ENCODE peak calls at places on chromosomes 16 and 17, in ten cellular contexts. M, P, U, V, W, I, H, L, G and Q are unnamed samples.

GRCh38 chr17:80773243-80773991 is 218.2 kb upstream of the CHMP6 start:
- DNase-seq in L (no peak), H (no peak), U (peak), M (no peak), G (no peak), I (no peak), V (peak), W (peak), P (no peak), Q (no peak)

GRCh38 chr16:3087836-3088235 is 11.3 kb downstream of the ZSCAN10 start:
- DNase-seq in I (no peak), P (no peak), W (no peak), U (no peak), V (no peak), G (no peak), M (no peak), L (no peak), H (no peak), Q (no peak)

GRCh38 chr16:75193265-75193650 is 13.7 kb downstream of the CTRB2 start:
- DNase-seq in M (no peak), L (no peak), I (no peak), H (no peak), P (no peak), G (no peak), U (no peak), V (no peak), W (no peak), Q (no peak)

GRCh38 chr17:82121660-82122629 is 23.9 kb upstream of the FASN start:
- DNase-seq in V (no peak), P (no peak), G (no peak), W (no peak), M (no peak), H (no peak), I (no peak), U (no peak), L (no peak), Q (no peak)

GRCh38 chr16:12178251-12178990 is 201.9 kb downstream of the SNX29 start:
- DNase-seq in P (no peak), G (peak), M (no peak), L (peak), V (peak), I (no peak), H (no peak), U (no peak), W (no peak), Q (no peak)

GRCh38 chr16:426115-426905 is 861 bp downstream of the RAB11FIP3 start:
- DNase-seq in M (no peak), V (no peak), W (no peak), I (peak), H (no peak), L (peak), G (no peak), U (no peak), P (no peak), Q (no peak)

GRCh38 chr16:67942200-67942509 is 1.8 kb downstream of the LCAT start:
- DNase-seq in V (no peak), I (no peak), U (no peak), G (peak), H (no peak), P (no peak), L (no peak), M (no peak), W (no peak), Q (no peak)

GRCh38 chr17:76675648-76676047 is 32.1 kb upstream of the ST6GALNAC1 start:
- DNase-seq in V (no peak), W (no peak), L (no peak), U (no peak), I (no peak), H (no peak), G (no peak), P (no peak), M (no peak), Q (no peak)

GRCh38 chr16:27258241-27258734 is 10.3 kb downstream of the NSMCE1 start:
- DNase-seq in I (no peak), W (no peak), V (no peak), G (peak), U (no peak), M (peak), L (no peak), H (no peak), P (no peak), Q (no peak)

DNA sequence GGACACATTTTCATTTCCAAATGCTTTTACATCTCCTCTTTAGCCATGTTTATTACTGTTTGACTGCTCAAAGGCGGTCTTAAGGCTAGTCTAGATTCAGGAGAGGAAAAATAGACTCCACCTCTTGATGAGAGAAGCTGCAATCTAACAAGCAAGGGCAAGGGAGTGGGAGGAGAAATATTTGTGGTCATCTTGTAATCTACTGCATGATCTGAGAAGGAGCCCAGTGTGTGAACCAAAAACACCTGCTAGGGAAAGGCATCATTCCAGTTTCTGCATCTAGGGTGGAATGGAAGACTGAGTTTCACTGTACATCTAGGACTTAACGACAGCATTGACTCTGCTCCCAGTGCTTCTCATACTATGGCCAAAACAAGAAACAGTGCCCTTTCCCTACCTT is 232.2 kb upstream of the HS3ST3A1 start:
- DNase-seq in W (no peak), G (no peak), L (no peak), P (no peak), H (no peak), U (no peak), M (no peak), V (no peak), I (no peak), Q (no peak)
- TF ChIP-seq CTCF in W (no peak), G (no peak), L (no peak), P (no peak), H (no peak), U (no peak), M (no peak), V (no peak), I (no peak), Q (no peak)

GRCh38 chr17:78802459-78802858 is 20.4 kb upstream of the CYTH1 start:
- DNase-seq in I (no peak), G (no peak), P (no peak), U (no peak), V (no peak), M (no peak), H (no peak), W (no peak), L (no peak), Q (no peak)
- H3K4me3 ChIP-seq in I (no peak), G (no peak), P (no peak), U (no peak), V (no peak), M (no peak), H (no peak), W (no peak), L (no peak), Q (no peak)

GRCh38 chr17:58329035-58329807 is 626 bp upstream of the TSPOAP1 start:
- DNase-seq in M (no peak), U (no peak), W (no peak), G (peak), H (no peak), V (no peak), P (no peak), I (peak), L (no peak), Q (no peak)
- TF ChIP-seq CTCF in M (peak), U (no peak), W (no peak), G (peak), H (peak), V (peak), P (no peak), I (peak), L (no peak), Q (no peak)

GRCh38 chr17:61463068-61463980 is 11.1 kb downstream of the TBX4 start:
- DNase-seq in V (no peak), H (no peak), G (peak), P (no peak), W (no peak), U (no peak), I (no peak), L (no peak), M (no peak), Q (no peak)

GRCh38 chr17:61462734-61463067 is 10.5 kb downstream of the TBX4 start:
- DNase-seq in H (no peak), V (no peak), M (no peak), P (no peak), U (no peak), W (no peak), G (peak), L (no peak), I (no peak), Q (no peak)

GRCh38 chr17:61461586-61461966 is 9.4 kb downstream of the TBX4 start:
- DNase-seq in I (no peak), U (no peak), P (no peak), M (no peak), W (no peak), H (no peak), L (no peak), V (no peak), G (peak), Q (no peak)

GRCh38 chr17:61460796-61461585 is 8.8 kb downstream of the TBX4 start:
- DNase-seq in P (no peak), M (no peak), I (no peak), V (no peak), L (no peak), W (peak), H (no peak), G (no peak), U (no peak), Q (no peak)

DNA sequence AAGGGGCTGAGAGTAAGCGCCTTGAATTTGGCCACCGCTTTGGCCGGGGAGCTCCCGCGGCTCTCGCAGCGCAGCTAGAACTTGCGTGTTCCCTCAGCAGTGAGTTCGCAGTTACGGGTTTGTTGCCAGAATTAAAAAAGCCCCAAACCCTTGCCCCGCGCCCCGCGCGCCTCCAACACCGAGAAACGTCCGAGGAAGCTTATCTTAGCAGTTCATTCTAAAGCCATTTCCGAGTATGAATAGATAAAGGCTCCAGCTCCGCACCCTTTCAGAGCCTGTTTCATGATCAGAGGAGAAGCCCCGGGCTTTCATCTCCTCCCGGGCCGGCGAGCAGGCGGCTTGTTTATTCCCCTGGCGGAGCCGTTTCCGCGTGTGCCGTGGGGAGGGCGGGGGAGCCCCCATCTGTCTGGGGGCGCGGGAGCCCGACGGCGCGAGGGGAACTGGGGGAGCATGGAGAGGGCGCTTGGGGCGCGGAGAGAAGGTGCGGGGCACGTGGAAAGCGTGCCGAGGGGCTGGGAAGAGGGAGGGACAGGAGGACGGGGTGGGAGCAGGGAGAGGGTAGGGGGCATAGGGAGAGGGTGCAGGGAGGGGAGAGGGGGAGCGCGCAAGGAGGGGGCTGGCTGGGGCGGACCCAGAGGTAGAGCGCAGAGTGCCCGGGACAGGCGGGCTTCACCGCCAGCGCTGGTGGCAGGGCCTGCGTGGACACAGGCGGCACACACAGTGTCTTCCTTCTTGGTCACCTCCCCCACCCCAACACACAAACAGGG is 9.9 kb downstream of the TBX4 start:
- DNase-seq in L (no peak), M (no peak), V (no peak), H (no peak), I (no peak), W (no peak), U (no peak), G (peak), P (no peak), Q (no peak)
- H3K4me3 ChIP-seq in L (no peak), M (peak), V (peak), H (no peak), I (no peak), W (peak), U (peak), G (peak), P (peak), Q (no peak)

DNA sequence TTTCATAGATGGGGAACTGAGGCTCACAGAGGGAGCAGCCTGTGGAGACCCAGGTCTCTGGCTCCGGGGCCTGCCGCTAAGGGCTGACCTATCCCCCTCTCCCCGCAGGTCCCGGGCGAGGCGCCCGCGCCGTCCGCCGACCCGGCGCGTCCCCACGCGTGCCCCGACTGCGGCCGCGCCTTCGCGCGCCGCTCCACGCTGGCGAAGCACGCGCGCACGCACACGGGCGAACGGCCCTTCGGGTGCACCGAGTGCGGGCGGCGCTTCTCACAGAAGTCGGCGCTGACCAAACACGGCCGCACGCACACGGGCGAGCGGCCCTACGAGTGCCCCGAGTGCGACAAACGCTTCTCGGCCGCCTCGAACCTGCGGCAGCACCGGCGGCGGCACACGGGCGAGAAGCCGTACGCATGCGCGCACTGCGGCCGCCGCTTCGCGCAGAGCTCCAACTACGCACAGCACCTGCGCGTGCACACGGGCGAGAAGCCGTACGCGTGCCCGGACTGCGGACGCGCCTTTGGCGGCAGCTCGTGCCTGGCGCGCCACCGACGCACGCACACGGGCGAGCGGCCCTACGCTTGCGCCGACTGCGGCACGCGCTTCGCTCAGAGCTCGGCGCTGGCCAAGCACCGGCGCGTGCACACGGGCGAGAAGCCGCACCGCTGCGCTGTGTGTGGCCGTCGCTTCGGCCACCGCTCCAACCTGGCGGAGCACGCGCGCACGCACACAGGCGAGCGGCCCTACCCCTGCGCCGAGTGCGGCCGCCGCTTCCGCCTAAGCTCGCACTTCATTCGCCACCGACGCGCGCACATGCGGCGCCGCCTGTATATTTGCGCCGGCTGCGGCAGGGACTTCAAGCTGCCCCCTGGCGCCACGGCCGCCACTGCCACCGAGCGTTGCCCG is 10.3 kb downstream of the ZNF771 start:
- DNase-seq in H (peak), L (peak), I (peak), M (no peak), W (peak), V (peak), U (peak), G (peak), P (peak), Q (peak)
- TF ChIP-seq CTCF in H (peak), L (no peak), I (peak), M (peak), W (no peak), V (no peak), U (peak), G (peak), P (no peak), Q (peak)